ENCODE peak calls at places on chromosome 16, in seven cellular contexts. H, C, R, J, I, E and B are unnamed samples.

GRCh38 chr16:28326881-28327610 is 34.7 kb downstream of the SBK1 start:
- DNase-seq in H (no peak), C (no peak), R (peak), J (no peak), I (peak), E (no peak), B (no peak)

GRCh38 chr16:83715217-83715920 is 92.4 kb upstream of the HSBP1 start:
- DNase-seq in H (no peak), C (no peak), R (no peak), J (no peak), I (no peak), E (no peak), B (no peak)

GRCh38 chr16:67844441-67844840 is 2.3 kb upstream of the NUTF2 start:
- DNase-seq in H (no peak), C (no peak), R (no peak), J (no peak), I (peak), E (no peak), B (no peak)

GRCh38 chr16:27364493-27365141 is 37.4 kb upstream of the IL21R start:
- DNase-seq in H (no peak), C (peak), R (no peak), J (no peak), I (no peak), E (no peak), B (no peak)

GRCh38 chr16:66899945-66900688 is 18.6 kb downstream of the CDH16 start:
- DNase-seq in H (no peak), C (no peak), R (peak), J (peak), I (peak), E (no peak), B (no peak)

GRCh38 chr16:13343981-13344380 is 442.6 kb downstream of the SHISA9 start:
- DNase-seq in H (no peak), C (no peak), R (no peak), J (no peak), I (no peak), E (no peak), B (no peak)

GRCh38 chr16:85983606-85984005 is 84.6 kb downstream of the IRF8 start:
- DNase-seq in H (no peak), C (peak), R (no peak), J (no peak), I (no peak), E (no peak), B (no peak)

GRCh38 chr16:20768121-20768520 is 4.3 kb downstream of the ACSM3 start:
- DNase-seq in H (no peak), C (no peak), R (no peak), J (no peak), I (no peak), E (no peak), B (no peak)

GRCh38 chr16:4212207-4212933 is 29.5 kb downstream of the SRL start:
- DNase-seq in H (no peak), C (no peak), R (no peak), J (no peak), I (no peak), E (no peak), B (no peak)

GRCh38 chr16:27698266-27698665 is 148.3 kb downstream of the KATNIP start:
- DNase-seq in H (no peak), C (no peak), R (no peak), J (no peak), I (no peak), E (no peak), B (no peak)

GRCh38 chr16:69881141-69881540 is 70.0 kb upstream of the CLEC18A start:
- DNase-seq in H (no peak), C (no peak), R (no peak), J (no peak), I (no peak), E (no peak), B (no peak)

GRCh38 chr16:67514382-67514828 is 14.2 kb upstream of the RIPOR1 start:
- DNase-seq in H (peak), C (peak), R (peak), J (peak), I (peak), E (peak), B (no peak)

GRCh38 chr16:81635336-81635947 is 143.6 kb upstream of the PLCG2 start:
- DNase-seq in H (no peak), C (no peak), R (no peak), J (no peak), I (no peak), E (no peak), B (no peak)

GRCh38 chr16:48535831-48536599 is 74.0 kb downstream of the N4BP1 start:
- DNase-seq in H (peak), C (no peak), R (no peak), J (peak), I (peak), E (no peak), B (peak)

GRCh38 chr16:63998-64913 is 8.2 kb downstream of the RHBDF1 start:
- DNase-seq in H (no peak), C (peak), R (no peak), J (no peak), I (no peak), E (no peak), B (no peak)

GRCh38 chr16:3458278-3458851 is 14.9 kb downstream of the NAA60 start:
- DNase-seq in H (peak), C (peak), R (no peak), J (no peak), I (peak), E (no peak), B (no peak)

GRCh38 chr16:17277981-17278381 is 192.8 kb downstream of the XYLT1 start:
- DNase-seq in H (no peak), C (no peak), R (no peak), J (no peak), I (peak), E (no peak), B (no peak)

GRCh38 chr16:29824589-29825144 is 4.4 kb downstream of the MVP start:
- DNase-seq in H (no peak), C (no peak), R (no peak), J (no peak), I (peak), E (no peak), B (no peak)

GRCh38 chr16:10808850-10809249 is 9.7 kb downstream of the TVP23A start:
- DNase-seq in H (no peak), C (no peak), R (no peak), J (no peak), I (no peak), E (no peak), B (no peak)
- H3K4me3 ChIP-seq in H (no peak), C (no peak), R (no peak), J (no peak), I (no peak), E (no peak), B (no peak)

DNA sequence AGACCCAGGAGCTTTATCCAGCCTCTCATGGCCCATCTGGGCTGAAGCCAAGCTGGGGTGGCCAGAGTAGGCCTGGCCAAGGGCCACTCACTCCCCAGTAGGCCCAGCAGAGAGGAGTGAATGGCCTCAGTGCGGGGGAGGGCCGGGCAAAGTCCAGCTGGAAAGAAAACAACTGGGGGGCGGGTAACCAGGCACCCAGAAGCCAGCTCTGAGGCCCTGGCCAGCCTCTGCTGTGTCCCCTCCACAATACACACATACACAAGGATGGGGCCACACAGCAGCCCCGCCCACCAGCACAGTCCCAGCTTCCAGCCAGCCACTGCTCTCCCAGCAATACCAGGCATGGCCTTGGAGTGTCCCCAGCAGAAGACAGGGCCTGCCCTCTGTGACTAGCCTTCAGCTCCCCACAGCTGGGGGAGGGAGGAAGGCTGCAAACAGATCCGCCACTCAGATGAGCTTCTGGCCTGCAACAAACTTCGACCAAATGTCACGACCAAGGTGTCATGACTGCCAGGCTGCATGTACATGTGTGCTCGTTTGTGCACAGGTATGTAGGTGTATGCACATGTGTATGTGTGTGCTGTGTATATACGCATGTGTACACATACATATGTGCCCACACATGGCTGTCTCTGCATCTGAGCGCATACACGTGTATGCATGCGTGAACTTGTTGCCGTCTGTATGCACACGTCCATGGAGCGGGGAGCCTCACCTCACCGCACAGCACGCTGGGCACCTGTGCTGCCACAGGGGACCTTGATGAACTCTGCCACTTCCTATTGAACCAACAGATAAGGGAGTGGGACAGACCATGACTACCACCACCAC is 5.0 kb downstream of the CARHSP1 start:
- DNase-seq in H (no peak), C (peak), R (no peak), J (no peak), I (no peak), E (no peak), B (no peak)
- H3K4me3 ChIP-seq in H (peak), C (no peak), R (no peak), J (no peak), I (no peak), E (no peak), B (no peak)

DNA sequence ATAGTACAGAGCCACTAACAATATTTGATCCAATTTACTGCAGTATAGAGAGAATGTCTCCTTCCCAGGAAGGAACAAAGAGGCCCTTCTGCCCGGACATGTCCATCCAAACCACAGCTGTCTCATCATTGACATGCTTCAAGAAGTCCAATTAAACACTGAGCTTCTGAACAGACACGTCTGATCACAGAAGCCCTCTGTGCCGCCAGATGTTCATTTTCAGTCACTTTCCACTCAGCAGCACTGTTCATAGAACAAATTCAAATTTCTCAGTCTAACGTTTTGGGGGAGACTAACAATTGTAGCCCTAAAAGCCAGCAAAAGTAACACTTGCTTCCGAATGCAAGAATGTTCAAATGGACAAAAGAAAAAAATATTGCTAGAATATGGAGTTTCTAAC is 15.3 kb downstream of the ZC3H7A start:
- DNase-seq in H (no peak), C (no peak), R (peak), J (no peak), I (no peak), E (no peak), B (no peak)
- H3K4me3 ChIP-seq in H (no peak), C (no peak), R (no peak), J (no peak), I (no peak), E (no peak), B (no peak)

GRCh38 chr16:18805257-18805773 is 4.0 kb upstream of the ARL6IP1 start:
- DNase-seq in H (no peak), C (no peak), R (no peak), J (no peak), I (no peak), E (no peak), B (no peak)

GRCh38 chr16:18803569-18804462 is 2.5 kb upstream of the ARL6IP1 start:
- DNase-seq in H (no peak), C (no peak), R (no peak), J (no peak), I (peak), E (no peak), B (peak)

GRCh38 chr16:18802755-18803218 is 1.4 kb upstream of the ARL6IP1 start:
- DNase-seq in H (no peak), C (no peak), R (no peak), J (no peak), I (no peak), E (no peak), B (no peak)

GRCh38 chr16:18801197-18801972 is at the start of gene ARL6IP1:
- DNase-seq in H (peak), C (peak), R (peak), J (peak), I (peak), E (peak), B (peak)

DNA sequence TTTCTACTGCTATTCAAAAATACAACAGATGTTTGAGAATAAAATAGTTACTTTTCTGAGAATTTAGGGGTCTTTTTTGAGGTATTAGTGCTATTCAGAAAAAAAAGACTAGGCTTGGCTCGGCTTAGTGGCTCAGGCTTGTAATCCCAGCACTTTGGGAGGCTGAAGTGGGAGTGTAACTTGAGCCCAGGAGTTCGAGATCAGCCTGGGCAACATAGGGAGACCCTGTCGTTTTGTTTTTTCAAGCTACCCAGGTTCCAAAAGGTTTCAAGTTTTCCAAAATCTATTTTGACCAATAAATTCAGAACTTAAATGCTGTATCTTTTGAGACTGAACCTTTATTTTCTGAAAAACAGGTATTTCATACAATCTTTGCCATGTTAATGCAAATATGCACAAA is 3.2 kb upstream of the ARL6IP1 start:
- DNase-seq in H (no peak), C (no peak), R (no peak), J (no peak), I (no peak), E (no peak), B (no peak)
- H3K4me3 ChIP-seq in H (no peak), C (no peak), R (no peak), J (no peak), I (no peak), E (no peak), B (no peak)

GRCh38 chr16:46830417-46830901 is 521 bp downstream of the C16orf87 start:
- DNase-seq in H (peak), C (peak), R (no peak), J (no peak), I (no peak), E (no peak), B (no peak)

GRCh38 chr16:46826618-46827017 is 4.4 kb downstream of the C16orf87 start:
- DNase-seq in H (no peak), C (no peak), R (no peak), J (no peak), I (no peak), E (no peak), B (no peak)

GRCh38 chr16:46830902-46831647 is at the start of gene C16orf87:
- DNase-seq in H (peak), C (peak), R (peak), J (peak), I (peak), E (peak), B (peak)

GRCh38 chr16:46828292-46828691 is 2.7 kb downstream of the C16orf87 start:
- DNase-seq in H (no peak), C (no peak), R (no peak), J (no peak), I (no peak), E (no peak), B (no peak)

GRCh38 chr16:46828943-46829342 is 2.0 kb downstream of the C16orf87 start:
- DNase-seq in H (no peak), C (no peak), R (no peak), J (no peak), I (no peak), E (no peak), B (no peak)
- H3K4me3 ChIP-seq in H (no peak), C (no peak), R (peak), J (no peak), I (peak), E (no peak), B (peak)

GRCh38 chr16:89505204-89506112 is 2.7 kb upstream of the SPG7 start:
- DNase-seq in H (no peak), C (peak), R (no peak), J (peak), I (peak), E (no peak), B (peak)
- H3K4me3 ChIP-seq in H (no peak), C (no peak), R (no peak), J (no peak), I (peak), E (no peak), B (no peak)

GRCh38 chr16:1915732-1916653 is 2.2 kb downstream of the HS3ST6 start:
- DNase-seq in H (no peak), C (no peak), R (no peak), J (no peak), I (no peak), E (no peak), B (no peak)
- H3K4me3 ChIP-seq in H (no peak), C (no peak), R (no peak), J (no peak), I (no peak), E (no peak), B (no peak)

GRCh38 chr16:57619606-57620315 is 8.7 kb upstream of the ADGRG1 start:
- DNase-seq in H (no peak), C (no peak), R (no peak), J (no peak), I (no peak), E (no peak), B (no peak)
- H3K4me3 ChIP-seq in H (no peak), C (no peak), R (no peak), J (no peak), I (no peak), E (no peak), B (no peak)

GRCh38 chr16:57004387-57005250 is 15.3 kb downstream of the NLRC5 start:
- DNase-seq in H (no peak), C (no peak), R (no peak), J (no peak), I (no peak), E (no peak), B (no peak)
- H3K4me3 ChIP-seq in H (no peak), C (no peak), R (no peak), J (no peak), I (no peak), E (no peak), B (no peak)